ENCODE peak calls at places on chromosome 1, in six cellular contexts. O is body of pancreas, C is fibroblast of lung, J is mucosa of descending colon, L is PC-3, K is pancreas. E is an unnamed sample.

GRCh38 chr1:75616436-75617433 is 5.8 kb upstream of the SLC44A5 start:
- DNase-seq in O (no peak), C (peak; percentile 51), J (peak; percentile 21), L (no peak), K (no peak), E (peak; percentile 82)

GRCh38 chr1:8776104-8776503 is 41.3 kb downstream of the RERE start:
- DNase-seq in O (no peak), C (no peak), J (no peak), L (no peak), K (no peak), E (no peak)

GRCh38 chr1:119613769-119614358 is 34.2 kb downstream of the ZNF697 start:
- DNase-seq in O (peak; percentile 89), C (peak; percentile 69), J (peak; percentile 85), L (peak; percentile 90), K (peak; percentile 75), E (peak; percentile 93)

GRCh38 chr1:234726359-234726836 is 116.4 kb upstream of the IRF2BP2 start:
- DNase-seq in O (no peak), C (no peak), J (no peak), L (no peak), K (no peak), E (peak; percentile 75)

GRCh38 chr1:15691434-15692032 is 7.4 kb downstream of the PLEKHM2 start:
- DNase-seq in O (no peak), C (no peak), J (no peak), L (no peak), K (no peak), E (no peak)

GRCh38 chr1:84720275-84720780 is 30.1 kb upstream of the SSX2IP start:
- DNase-seq in O (no peak), C (no peak), J (no peak), L (no peak), K (no peak), E (no peak)

GRCh38 chr1:218887141-218887925 is 286.3 kb upstream of the LYPLAL1 start:
- DNase-seq in O (no peak), C (peak; percentile 39), J (no peak), L (peak; percentile 91), K (no peak), E (no peak)

GRCh38 chr1:184792450-184792969 is 37.9 kb upstream of the EDEM3 start:
- DNase-seq in O (peak; percentile 95), C (peak; percentile 99), J (peak; percentile 81), L (peak; percentile 93), K (peak; percentile 96), E (no peak)

GRCh38 chr1:179144621-179145020 is 62.8 kb downstream of the TOR3A start:
- DNase-seq in O (no peak), C (peak; percentile 30), J (no peak), L (peak; percentile 69), K (no peak), E (no peak)

GRCh38 chr1:215636258-215636965 is 69.3 kb downstream of the KCTD3 start:
- DNase-seq in O (no peak), C (peak; percentile 70), J (peak; percentile 46), L (no peak), K (no peak), E (no peak)

GRCh38 chr1:215777370-215777925 is 210.3 kb downstream of the KCTD3 start:
- DNase-seq in O (no peak), C (peak; percentile 11), J (no peak), L (no peak), K (no peak), E (no peak)

GRCh38 chr1:5692649-5693048 is 299.6 kb downstream of the NPHP4 start:
- DNase-seq in O (no peak), C (no peak), J (no peak), L (no peak), K (no peak), E (no peak)

GRCh38 chr1:151164732-151165280 is 896 bp downstream of the LYSMD1 start:
- DNase-seq in O (peak; percentile 36), C (no peak), J (no peak), L (no peak), K (no peak), E (no peak)

GRCh38 chr1:19220080-19220846 is 10.2 kb upstream of the UBR4 start:
- DNase-seq in O (no peak), C (no peak), J (no peak), L (no peak), K (no peak), E (no peak)

GRCh38 chr1:226643701-226644540 is 95.2 kb downstream of the ITPKB start:
- DNase-seq in O (no peak), C (no peak), J (peak; percentile 41), L (no peak), K (no peak), E (no peak)

GRCh38 chr1:171841050-171841910 is at the start of gene DNM3:
- DNase-seq in O (peak; percentile 66), C (peak; percentile 61), J (peak; percentile 87), L (no peak), K (peak; percentile 49), E (peak; percentile 90)

GRCh38 chr1:167262820-167263219 is 42.1 kb downstream of the POU2F1 start:
- DNase-seq in O (no peak), C (no peak), J (no peak), L (no peak), K (no peak), E (no peak)

GRCh38 chr1:199075792-199076191 is 437.0 kb downstream of the PTPRC start:
- DNase-seq in O (no peak), C (no peak), J (no peak), L (no peak), K (no peak), E (no peak)

GRCh38 chr1:9628541-9629444 is 22.7 kb upstream of the PIK3CD start:
- DNase-seq in O (no peak), C (no peak), J (peak; percentile 44), L (no peak), K (no peak), E (no peak)

GRCh38 chr1:54806931-54807611 is 5.9 kb upstream of the TTC22 start:
- DNase-seq in O (no peak), C (peak; percentile 43), J (peak; percentile 58), L (peak; percentile 76), K (no peak), E (no peak)

GRCh38 chr1:114482585-114482984 is 28.4 kb downstream of the TRIM33 start:
- DNase-seq in O (no peak), C (no peak), J (no peak), L (no peak), K (no peak), E (peak; percentile 64)

GRCh38 chr1:85568660-85569059 is 11.9 kb upstream of the CCN1 start:
- DNase-seq in O (no peak), C (peak; percentile 23), J (no peak), L (no peak), K (no peak), E (no peak)

GRCh38 chr1:201423655-201424610 is 2.4 kb upstream of the TNNI1 start:
- DNase-seq in O (no peak), C (no peak), J (no peak), L (no peak), K (no peak), E (no peak)

GRCh38 chr1:109274533-109275476 is 8.1 kb downstream of the PSRC1 start:
- DNase-seq in O (peak; percentile 68), C (peak; percentile 79), J (peak; percentile 51), L (peak; percentile 95), K (no peak), E (peak; percentile 72)

GRCh38 chr1:66135165-66135564 is 342.5 kb downstream of the PDE4B start:
- DNase-seq in O (no peak), C (no peak), J (no peak), L (no peak), K (no peak), E (no peak)

GRCh38 chr1:174680101-174680500 is 232.3 kb downstream of the GPR52 start:
- DNase-seq in O (no peak), C (no peak), J (no peak), L (no peak), K (no peak), E (no peak)

GRCh38 chr1:31155216-31155806 is 84.4 kb downstream of the NKAIN1 start:
- DNase-seq in O (peak; percentile 67), C (peak; percentile 71), J (peak; percentile 85), L (peak; percentile 61), K (peak; percentile 62), E (peak; percentile 83)

DNA sequence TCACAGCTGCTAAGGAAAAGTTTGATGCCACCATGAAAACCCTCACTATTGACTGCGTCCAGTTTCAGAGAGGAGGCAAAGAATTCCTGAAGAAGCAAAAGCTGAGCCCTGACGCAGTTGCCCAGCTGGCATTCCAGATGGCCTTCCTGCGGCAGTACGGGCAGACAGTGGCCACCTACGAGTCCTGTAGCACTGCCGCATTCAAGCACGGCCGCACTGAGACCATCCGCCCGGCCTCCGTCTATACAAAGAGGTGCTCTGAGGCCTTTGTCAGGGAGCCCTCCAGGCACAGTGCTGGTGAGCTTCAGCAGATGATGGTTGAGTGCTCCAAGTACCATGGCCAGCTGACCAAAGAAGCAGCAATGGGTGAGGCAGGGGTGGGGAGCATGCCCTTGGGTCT is 9.5 kb downstream of the CZIB start:
- DNase-seq in O (no peak), C (no peak), J (no peak), L (no peak), K (no peak), E (no peak)
- H3K36me3 ChIP-seq in O (peaks cover 36% of the 10 kb centered on the region), C (peaks cover 22% of the 10 kb centered on the region), J (peaks cover 16% of the 10 kb centered on the region), L (peaks cover 45% of the 10 kb centered on the region), K (peaks cover 38% of the 10 kb centered on the region), E (peaks cover 11% of the 10 kb centered on the region)

DNA sequence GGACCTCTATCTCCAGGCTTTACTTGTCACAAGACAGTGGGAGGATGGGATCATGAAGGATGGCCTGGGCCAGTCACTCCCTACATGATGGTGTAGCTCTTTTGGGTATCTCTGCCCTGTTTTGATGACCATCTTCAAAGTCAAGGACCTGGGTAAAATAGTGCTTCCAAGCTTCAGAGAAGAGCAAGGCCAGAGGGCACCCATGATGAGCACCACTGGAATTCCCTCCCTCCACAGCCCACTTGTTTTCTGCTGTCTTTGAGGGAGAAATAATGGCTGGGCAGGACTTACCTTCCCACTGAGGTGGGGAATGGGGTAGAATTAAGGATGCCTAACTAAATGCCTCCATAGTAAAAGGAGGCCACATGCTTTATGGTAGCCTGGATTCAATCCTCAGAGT is 165.7 kb downstream of the DHRS3 start:
- DNase-seq in O (no peak), C (no peak), J (no peak), L (no peak), K (no peak), E (no peak)
- H3K4me1 ChIP-seq in O (peaks cover 75% of the 10 kb centered on the region), C (peaks cover 15% of the 10 kb centered on the region), J (peaks cover 19% of the 10 kb centered on the region), L (peaks cover 33% of the 10 kb centered on the region), K (peaks cover 69% of the 10 kb centered on the region), E (peaks cover 5% of the 10 kb centered on the region)

DNA sequence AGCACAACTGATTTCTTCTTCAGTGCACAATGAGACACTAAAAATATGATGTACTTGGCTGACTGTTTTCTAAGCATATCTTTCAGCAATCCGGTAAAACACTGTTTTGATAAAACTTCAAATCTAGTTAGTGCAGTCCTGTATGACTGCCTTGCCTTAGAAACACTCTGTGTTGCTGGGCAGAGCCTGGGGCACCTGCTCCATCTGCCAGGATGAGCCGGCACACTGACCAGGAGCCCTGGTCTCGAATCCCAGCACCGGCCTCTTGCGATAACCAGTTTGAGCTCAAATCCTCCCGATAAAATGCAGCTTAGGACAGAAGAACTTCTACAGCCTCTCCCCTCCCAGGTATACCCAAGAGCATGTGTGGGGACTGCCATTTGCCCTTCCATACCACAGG is 199.5 kb downstream of the SIPA1L2 start:
- DNase-seq in O (no peak), C (no peak), J (no peak), L (no peak), K (no peak), E (no peak)
- H3K36me3 ChIP-seq in O (no peaks in the 10 kb centered on the region), C (no peaks in the 10 kb centered on the region), J (no peaks in the 10 kb centered on the region), L (no peaks in the 10 kb centered on the region), K (no peaks in the 10 kb centered on the region), E (peaks cover 16% of the 10 kb centered on the region)

GRCh38 chr1:94215955-94216354 is 21.4 kb downstream of the ARHGAP29 start:
- DNase-seq in O (no peak), C (peak; percentile 24), J (no peak), L (peak; percentile 51), K (no peak), E (no peak)
- H3K4me1 ChIP-seq in O (no peaks in the 10 kb centered on the region), C (no peaks in the 10 kb centered on the region), J (no peaks in the 10 kb centered on the region), L (peaks cover 15% of the 10 kb centered on the region), K (no peaks in the 10 kb centered on the region), E (no peaks in the 10 kb centered on the region)

GRCh38 chr1:153752072-153752471 is 23.1 kb upstream of the SLC27A3 start:
- DNase-seq in O (no peak), C (no peak), J (no peak), L (no peak), K (no peak), E (no peak)
- H3K36me3 ChIP-seq in O (peaks cover 10% of the 10 kb centered on the region), C (peaks cover 10% of the 10 kb centered on the region), J (no peaks in the 10 kb centered on the region), L (peaks cover 58% of the 10 kb centered on the region), K (peaks cover 26% of the 10 kb centered on the region), E (peaks cover 18% of the 10 kb centered on the region)

E was measured in mesendoderm.